ENCODE peak calls at places on chromosome 17, in nine cellular contexts. One of them, this sample, is unnamed.

GRCh38 chr17:12402963-12403622 is 262.6 kb upstream of the MYOCD start:
- DNase-seq in midbrain: no peak
- DNase-seq in neuronal stem cell: no peak
- DNase-seq in activated T-helper 9 cell treated with anti-CD3 and anti-CD28 coated beads, Interleukin-2, amount 50 U/mL, for 16 hours: no peak
- DNase-seq in glutamatergic neuron: no peak
- DNase-seq in NCI-H345: no peak
- DNase-seq in stimulated activated CD4-positive, alpha-beta T cell treated with anti-CD3 and anti-CD28 coated beads, TNF-alpha, amount 100 ng/mL, for 48 hours: no peak
- DNase-seq in stimulated activated CD8-positive, alpha-beta memory T cell treated with anti-CD3 and anti-CD28 coated beads, Interleukin-2, amount 100 ng/mL, for 1 hour: no peak
- DNase-seq in occipital lobe: no peak
- DNase-seq in this sample: no peak

GRCh38 chr17:49640556-49640955 is 37.3 kb downstream of the SPOP start:
- DNase-seq in midbrain: no peak
- DNase-seq in neuronal stem cell: no peak
- DNase-seq in activated T-helper 9 cell treated with anti-CD3 and anti-CD28 coated beads, Interleukin-2, amount 50 U/mL, for 16 hours: no peak
- DNase-seq in glutamatergic neuron: no peak
- DNase-seq in NCI-H345: no peak
- DNase-seq in stimulated activated CD4-positive, alpha-beta T cell treated with anti-CD3 and anti-CD28 coated beads, TNF-alpha, amount 100 ng/mL, for 48 hours: no peak
- DNase-seq in stimulated activated CD8-positive, alpha-beta memory T cell treated with anti-CD3 and anti-CD28 coated beads, Interleukin-2, amount 100 ng/mL, for 1 hour: no peak
- DNase-seq in occipital lobe: no peak
- DNase-seq in this sample: no peak

GRCh38 chr17:26765860-26766709 is 527.8 kb upstream of the WSB1 start:
- DNase-seq in midbrain: no peak
- DNase-seq in neuronal stem cell: no peak
- DNase-seq in activated T-helper 9 cell treated with anti-CD3 and anti-CD28 coated beads, Interleukin-2, amount 50 U/mL, for 16 hours: no peak
- DNase-seq in glutamatergic neuron: no peak
- DNase-seq in NCI-H345: no peak
- DNase-seq in stimulated activated CD4-positive, alpha-beta T cell treated with anti-CD3 and anti-CD28 coated beads, TNF-alpha, amount 100 ng/mL, for 48 hours: no peak
- DNase-seq in stimulated activated CD8-positive, alpha-beta memory T cell treated with anti-CD3 and anti-CD28 coated beads, Interleukin-2, amount 100 ng/mL, for 1 hour: no peak
- DNase-seq in occipital lobe: no peak
- DNase-seq in this sample: no peak

GRCh38 chr17:78391843-78392242 is 13.4 kb downstream of the PGS1 start:
- DNase-seq in midbrain: no peak
- DNase-seq in neuronal stem cell: no peak
- DNase-seq in activated T-helper 9 cell treated with anti-CD3 and anti-CD28 coated beads, Interleukin-2, amount 50 U/mL, for 16 hours: no peak
- DNase-seq in glutamatergic neuron: no peak
- DNase-seq in NCI-H345: no peak
- DNase-seq in stimulated activated CD4-positive, alpha-beta T cell treated with anti-CD3 and anti-CD28 coated beads, TNF-alpha, amount 100 ng/mL, for 48 hours: no peak
- DNase-seq in stimulated activated CD8-positive, alpha-beta memory T cell treated with anti-CD3 and anti-CD28 coated beads, Interleukin-2, amount 100 ng/mL, for 1 hour: no peak
- DNase-seq in occipital lobe: no peak
- DNase-seq in this sample: no peak

GRCh38 chr17:79171152-79171551 is 96.5 kb downstream of the ENGASE start:
- DNase-seq in midbrain: no peak
- DNase-seq in neuronal stem cell: no peak
- DNase-seq in activated T-helper 9 cell treated with anti-CD3 and anti-CD28 coated beads, Interleukin-2, amount 50 U/mL, for 16 hours: no peak
- DNase-seq in glutamatergic neuron: no peak
- DNase-seq in NCI-H345: no peak
- DNase-seq in stimulated activated CD4-positive, alpha-beta T cell treated with anti-CD3 and anti-CD28 coated beads, TNF-alpha, amount 100 ng/mL, for 48 hours: no peak
- DNase-seq in stimulated activated CD8-positive, alpha-beta memory T cell treated with anti-CD3 and anti-CD28 coated beads, Interleukin-2, amount 100 ng/mL, for 1 hour: no peak
- DNase-seq in occipital lobe: no peak
- DNase-seq in this sample: no peak

GRCh38 chr17:72497915-72498314 is 377.1 kb downstream of the SOX9 start:
- DNase-seq in midbrain: no peak
- DNase-seq in neuronal stem cell: no peak
- DNase-seq in activated T-helper 9 cell treated with anti-CD3 and anti-CD28 coated beads, Interleukin-2, amount 50 U/mL, for 16 hours: no peak
- DNase-seq in glutamatergic neuron: no peak
- DNase-seq in NCI-H345: no peak
- DNase-seq in stimulated activated CD4-positive, alpha-beta T cell treated with anti-CD3 and anti-CD28 coated beads, TNF-alpha, amount 100 ng/mL, for 48 hours: no peak
- DNase-seq in stimulated activated CD8-positive, alpha-beta memory T cell treated with anti-CD3 and anti-CD28 coated beads, Interleukin-2, amount 100 ng/mL, for 1 hour: no peak
- DNase-seq in occipital lobe: no peak
- DNase-seq in this sample: no peak

GRCh38 chr17:48177816-48178215 is 70.2 kb downstream of the SNX11 start:
- DNase-seq in midbrain: no peak
- DNase-seq in neuronal stem cell: no peak
- DNase-seq in activated T-helper 9 cell treated with anti-CD3 and anti-CD28 coated beads, Interleukin-2, amount 50 U/mL, for 16 hours: no peak
- DNase-seq in glutamatergic neuron: no peak
- DNase-seq in NCI-H345: peak; percentile 33
- DNase-seq in stimulated activated CD4-positive, alpha-beta T cell treated with anti-CD3 and anti-CD28 coated beads, TNF-alpha, amount 100 ng/mL, for 48 hours: no peak
- DNase-seq in stimulated activated CD8-positive, alpha-beta memory T cell treated with anti-CD3 and anti-CD28 coated beads, Interleukin-2, amount 100 ng/mL, for 1 hour: no peak
- DNase-seq in occipital lobe: no peak
- DNase-seq in this sample: no peak

GRCh38 chr17:81251943-81252301 is 12.8 kb downstream of the NDUFAF8 start:
- DNase-seq in midbrain: no peak
- DNase-seq in neuronal stem cell: no peak
- DNase-seq in activated T-helper 9 cell treated with anti-CD3 and anti-CD28 coated beads, Interleukin-2, amount 50 U/mL, for 16 hours: no peak
- DNase-seq in glutamatergic neuron: peak; percentile 83
- DNase-seq in NCI-H345: no peak
- DNase-seq in stimulated activated CD4-positive, alpha-beta T cell treated with anti-CD3 and anti-CD28 coated beads, TNF-alpha, amount 100 ng/mL, for 48 hours: no peak
- DNase-seq in stimulated activated CD8-positive, alpha-beta memory T cell treated with anti-CD3 and anti-CD28 coated beads, Interleukin-2, amount 100 ng/mL, for 1 hour: no peak
- DNase-seq in occipital lobe: no peak
- DNase-seq in this sample: no peak

GRCh38 chr17:65020284-65020683 is 36.3 kb downstream of the GNA13 start:
- DNase-seq in midbrain: no peak
- DNase-seq in neuronal stem cell: no peak
- DNase-seq in activated T-helper 9 cell treated with anti-CD3 and anti-CD28 coated beads, Interleukin-2, amount 50 U/mL, for 16 hours: no peak
- DNase-seq in glutamatergic neuron: no peak
- DNase-seq in NCI-H345: no peak
- DNase-seq in stimulated activated CD4-positive, alpha-beta T cell treated with anti-CD3 and anti-CD28 coated beads, TNF-alpha, amount 100 ng/mL, for 48 hours: no peak
- DNase-seq in stimulated activated CD8-positive, alpha-beta memory T cell treated with anti-CD3 and anti-CD28 coated beads, Interleukin-2, amount 100 ng/mL, for 1 hour: no peak
- DNase-seq in occipital lobe: no peak
- DNase-seq in this sample: no peak

GRCh38 chr17:29640981-29641642 is 18.4 kb upstream of the CORO6 start:
- DNase-seq in midbrain: no peak
- DNase-seq in neuronal stem cell: no peak
- DNase-seq in activated T-helper 9 cell treated with anti-CD3 and anti-CD28 coated beads, Interleukin-2, amount 50 U/mL, for 16 hours: no peak
- DNase-seq in glutamatergic neuron: no peak
- DNase-seq in NCI-H345: no peak
- DNase-seq in stimulated activated CD4-positive, alpha-beta T cell treated with anti-CD3 and anti-CD28 coated beads, TNF-alpha, amount 100 ng/mL, for 48 hours: no peak
- DNase-seq in stimulated activated CD8-positive, alpha-beta memory T cell treated with anti-CD3 and anti-CD28 coated beads, Interleukin-2, amount 100 ng/mL, for 1 hour: no peak
- DNase-seq in occipital lobe: no peak
- DNase-seq in this sample: no peak

GRCh38 chr17:80968602-80969029 is 23.0 kb upstream of the CHMP6 start:
- DNase-seq in midbrain: peak; percentile 62
- DNase-seq in neuronal stem cell: no peak
- DNase-seq in activated T-helper 9 cell treated with anti-CD3 and anti-CD28 coated beads, Interleukin-2, amount 50 U/mL, for 16 hours: no peak
- DNase-seq in glutamatergic neuron: peak; percentile 11
- DNase-seq in NCI-H345: peak; percentile 64
- DNase-seq in stimulated activated CD4-positive, alpha-beta T cell treated with anti-CD3 and anti-CD28 coated beads, TNF-alpha, amount 100 ng/mL, for 48 hours: no peak
- DNase-seq in stimulated activated CD8-positive, alpha-beta memory T cell treated with anti-CD3 and anti-CD28 coated beads, Interleukin-2, amount 100 ng/mL, for 1 hour: no peak
- DNase-seq in occipital lobe: peak; percentile 53
- DNase-seq in this sample: no peak

GRCh38 chr17:9943343-9943742 is 38.3 kb upstream of the RCVRN start:
- DNase-seq in midbrain: no peak
- DNase-seq in neuronal stem cell: no peak
- DNase-seq in activated T-helper 9 cell treated with anti-CD3 and anti-CD28 coated beads, Interleukin-2, amount 50 U/mL, for 16 hours: no peak
- DNase-seq in glutamatergic neuron: no peak
- DNase-seq in NCI-H345: no peak
- DNase-seq in stimulated activated CD4-positive, alpha-beta T cell treated with anti-CD3 and anti-CD28 coated beads, TNF-alpha, amount 100 ng/mL, for 48 hours: no peak
- DNase-seq in stimulated activated CD8-positive, alpha-beta memory T cell treated with anti-CD3 and anti-CD28 coated beads, Interleukin-2, amount 100 ng/mL, for 1 hour: no peak
- DNase-seq in occipital lobe: no peak
- DNase-seq in this sample: no peak

This sample was measured in activated T-cell treated with anti-CD3 and anti-CD28 coated beads for 24 hours.